ENCODE peak calls at places on chromosome 22, in seven cellular contexts. P, H, Z, S, Q, F and B are unnamed samples.

GRCh38 chr22:46546466-46547178 is 9.2 kb upstream of the CELSR1 start:
- DNase-seq in P (no peak), H (no peak), Z (no peak), S (peak; percentile 23), Q (no peak), F (peak; percentile 43), B (peak; percentile 39)

GRCh38 chr22:49655168-49655812 is 172.4 kb downstream of the BRD1 start:
- DNase-seq in P (no peak), H (no peak), Z (no peak), S (no peak), Q (no peak), F (no peak), B (no peak)

GRCh38 chr22:29312218-29313125 is 3.0 kb downstream of the RASL10A start:
- DNase-seq in P (no peak), H (no peak), Z (no peak), S (no peak), Q (no peak), F (no peak), B (no peak)

GRCh38 chr22:39567135-39567946 is 3.2 kb upstream of the CACNA1I start:
- DNase-seq in P (no peak), H (no peak), Z (no peak), S (no peak), Q (no peak), F (no peak), B (no peak)

GRCh38 chr22:46521994-46522393 is 15.4 kb downstream of the CELSR1 start:
- DNase-seq in P (no peak), H (no peak), Z (no peak), S (no peak), Q (no peak), F (no peak), B (no peak)

GRCh38 chr22:49209452-49210195 is 618.0 kb downstream of the BRD1 start:
- DNase-seq in P (peak; percentile 20), H (no peak), Z (no peak), S (no peak), Q (no peak), F (no peak), B (no peak)

GRCh38 chr22:38411016-38411415 is 44.0 kb downstream of the KCNJ4 start:
- DNase-seq in P (no peak), H (no peak), Z (no peak), S (no peak), Q (no peak), F (no peak), B (no peak)

GRCh38 chr22:49760630-49761571 is 66.8 kb downstream of the BRD1 start:
- DNase-seq in P (peak; percentile 24), H (no peak), Z (no peak), S (no peak), Q (no peak), F (no peak), B (no peak)

GRCh38 chr22:28855355-28856094 is 27.8 kb upstream of the ZNRF3 start:
- DNase-seq in P (peak; percentile 63), H (peak; percentile 81), Z (peak; percentile 68), S (peak; percentile 78), Q (no peak), F (peak; percentile 23), B (peak; percentile 59)

GRCh38 chr22:25623310-25623734 is 58.8 kb downstream of the GRK3 start:
- DNase-seq in P (no peak), H (no peak), Z (no peak), S (no peak), Q (no peak), F (no peak), B (no peak)

GRCh38 chr22:19607198-19608113 is 83.2 kb upstream of the CLDN5 start:
- DNase-seq in P (peak; percentile 58), H (no peak), Z (no peak), S (peak; percentile 8), Q (no peak), F (no peak), B (no peak)

GRCh38 chr22:31866918-31867317 is 77.4 kb upstream of the YWHAH start:
- DNase-seq in P (no peak), H (no peak), Z (no peak), S (no peak), Q (no peak), F (no peak), B (no peak)

GRCh38 chr22:31604746-31605705 is 57.0 kb downstream of the PISD start:
- DNase-seq in P (no peak), H (no peak), Z (no peak), S (no peak), Q (no peak), F (no peak), B (no peak)

GRCh38 chr22:49086606-49087157 is 741.0 kb downstream of the BRD1 start:
- DNase-seq in P (no peak), H (no peak), Z (no peak), S (no peak), Q (no peak), F (no peak), B (no peak)

GRCh38 chr22:19448076-19448607 is 631 bp upstream of the C22orf39 start:
- DNase-seq in P (peak; percentile 47), H (peak; percentile 82), Z (no peak), S (peak; percentile 43), Q (no peak), F (peak; percentile 12), B (peak; percentile 76)

GRCh38 chr22:42800731-42801536 is 56.1 kb downstream of the ARFGAP3 start:
- DNase-seq in P (no peak), H (peak; percentile 83), Z (no peak), S (no peak), Q (no peak), F (no peak), B (no peak)

GRCh38 chr22:42803454-42803853 is 53.6 kb downstream of the ARFGAP3 start:
- DNase-seq in P (peak; percentile 16), H (no peak), Z (no peak), S (no peak), Q (no peak), F (no peak), B (no peak)

GRCh38 chr22:42799462-42800405 is 57.3 kb downstream of the ARFGAP3 start:
- DNase-seq in P (peak; percentile 72), H (peak; percentile 85), Z (no peak), S (no peak), Q (no peak), F (no peak), B (no peak)

GRCh38 chr22:42799061-42799460 is 58.0 kb downstream of the ARFGAP3 start:
- DNase-seq in P (no peak), H (no peak), Z (no peak), S (no peak), Q (no peak), F (no peak), B (no peak)

DNA sequence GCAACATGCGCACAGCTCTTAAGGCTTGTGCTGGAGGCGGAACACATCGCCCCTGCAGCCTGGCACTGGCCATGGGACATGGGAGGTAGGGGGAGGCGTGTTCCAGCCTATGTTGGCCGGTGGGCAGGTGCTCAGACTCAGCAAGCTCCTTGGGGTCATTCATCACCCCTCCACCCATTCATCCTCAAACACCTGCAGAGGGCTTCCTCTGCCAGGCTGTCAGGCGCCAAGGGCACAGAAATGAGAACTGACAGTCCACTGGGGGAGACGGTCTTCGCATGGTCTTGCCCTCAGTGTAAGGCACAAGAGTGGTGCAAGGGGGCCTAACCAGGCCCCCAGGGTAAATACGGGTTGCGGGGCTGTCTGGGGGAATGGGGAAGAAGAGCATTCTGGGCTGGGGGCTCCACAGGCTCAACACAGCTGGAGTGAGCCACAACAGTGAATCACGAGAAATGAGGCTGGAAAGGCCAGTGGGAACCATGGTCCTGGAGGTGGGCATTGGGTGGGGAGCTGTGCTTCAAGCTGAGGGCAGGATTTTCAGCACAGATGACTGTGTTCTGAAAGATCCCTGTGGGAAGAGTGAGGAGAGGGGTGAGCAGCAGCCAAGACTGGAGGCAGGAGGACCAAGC is 55.4 kb downstream of the ARFGAP3 start:
- DNase-seq in P (peak; percentile 19), H (no peak), Z (no peak), S (no peak), Q (no peak), F (no peak), B (no peak)
- H2BK5ac ChIP-seq in P (no peak overlapping the region), H (no peak overlapping the region), Z (no peak overlapping the region), S (no peak overlapping the region), Q (no peak overlapping the region), F (no peak overlapping the region), B (no peak overlapping the region)

GRCh38 chr22:41722496-41722895 is 23.2 kb downstream of the MEI1 start:
- DNase-seq in P (no peak), H (no peak), Z (no peak), S (no peak), Q (no peak), F (no peak), B (no peak)

GRCh38 chr22:41731609-41732008 is 32.3 kb downstream of the MEI1 start:
- DNase-seq in P (no peak), H (no peak), Z (no peak), S (no peak), Q (no peak), F (no peak), B (no peak)

DNA sequence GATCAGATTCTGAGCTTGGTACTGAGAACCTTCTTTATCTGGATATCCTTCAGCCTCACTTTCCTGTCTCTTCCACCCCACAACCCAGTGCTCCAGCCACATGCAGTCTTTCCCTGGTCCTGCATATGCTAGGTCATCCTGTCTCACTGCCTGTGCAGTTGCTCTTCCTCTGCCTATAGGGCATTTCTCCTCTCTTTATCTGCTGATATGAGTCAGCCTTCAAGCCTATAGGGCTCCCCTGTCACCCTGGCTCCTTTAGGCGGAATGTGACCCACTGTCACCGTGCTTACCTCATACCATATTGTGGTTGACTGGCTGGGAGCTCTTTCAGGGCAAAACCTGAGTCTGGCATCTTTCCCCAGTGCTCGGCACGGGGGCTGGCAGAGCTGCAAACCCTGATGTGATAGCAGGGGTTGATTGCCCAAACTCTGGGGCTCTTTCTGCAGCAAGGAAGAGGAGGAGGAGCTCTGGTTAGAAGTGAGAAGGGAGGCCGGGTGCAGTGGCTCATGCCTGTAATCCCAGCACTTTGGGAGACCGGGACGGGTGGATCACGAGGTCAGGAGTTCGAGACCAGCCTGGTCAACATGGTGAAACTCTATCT is 26.3 kb downstream of the MEI1 start:
- DNase-seq in P (no peak), H (peak; percentile 54), Z (no peak), S (peak; percentile 12), Q (no peak), F (peak; percentile 55), B (peak; percentile 10)
- H3K4me2 ChIP-seq in P (no peak overlapping the region), H (no peak overlapping the region), Z (no peak overlapping the region), S (no peak overlapping the region), Q (no peak overlapping the region), F (no peak overlapping the region), B (no peak overlapping the region)

GRCh38 chr22:20833225-20833665 is 25.4 kb downstream of the PI4KA start:
- DNase-seq in P (no peak), H (no peak), Z (no peak), S (no peak), Q (no peak), F (no peak), B (no peak)

GRCh38 chr22:20834206-20834605 is 24.4 kb downstream of the PI4KA start:
- DNase-seq in P (no peak), H (no peak), Z (no peak), S (no peak), Q (no peak), F (no peak), B (no peak)

GRCh38 chr22:20836987-20837823 is 21.4 kb downstream of the PI4KA start:
- DNase-seq in P (no peak), H (no peak), Z (no peak), S (no peak), Q (no peak), F (no peak), B (no peak)

GRCh38 chr22:20829735-20830134 is 28.9 kb downstream of the PI4KA start:
- DNase-seq in P (no peak), H (no peak), Z (no peak), S (no peak), Q (no peak), F (no peak), B (no peak)

GRCh38 chr22:20834725-20835124 is 23.9 kb downstream of the PI4KA start:
- DNase-seq in P (no peak), H (no peak), Z (no peak), S (no peak), Q (no peak), F (no peak), B (no peak)
- H2BK5ac ChIP-seq in P (no peak overlapping the region), H (no peak overlapping the region), Z (no peak overlapping the region), S (no peak overlapping the region), Q (no peak overlapping the region), F (peak overlapping the region; percentile 25), B (no peak overlapping the region)

GRCh38 chr22:27195104-27195503 is 537.7 kb downstream of the MIAT start:
- DNase-seq in P (no peak), H (no peak), Z (no peak), S (peak; percentile 8), Q (no peak), F (no peak), B (no peak)
- H3K4me2 ChIP-seq in P (no peak overlapping the region), H (no peak overlapping the region), Z (no peak overlapping the region), S (no peak overlapping the region), Q (no peak overlapping the region), F (no peak overlapping the region), B (no peak overlapping the region)